ENCODE peak calls at places on chromosomes 3 and 15, in five cellular contexts. E, F, N, W and J are unnamed samples.

GRCh38 chr3:111785034-111785433 is 74.0 kb upstream of the PHLDB2 start:
- DNase-seq in E (no peak), F (no peak), N (no peak), W (no peak), J (no peak)

GRCh38 chr15:88920186-88920891 is 7.2 kb upstream of the MFGE8 start:
- DNase-seq in E (peak), F (no peak), N (no peak), W (no peak), J (no peak)

GRCh38 chr3:98823791-98824190 is 60.7 kb downstream of the ST3GAL6 start:
- DNase-seq in E (no peak), F (no peak), N (no peak), W (no peak), J (no peak)

GRCh38 chr3:128784228-128784627 is 58.2 kb downstream of the RAB7A start:
- DNase-seq in E (peak), F (no peak), N (peak), W (no peak), J (no peak)

GRCh38 chr3:126349071-126349470 is 8.1 kb downstream of the KLF15 start:
- DNase-seq in E (no peak), F (no peak), N (no peak), W (no peak), J (no peak)

GRCh38 chr3:52108302-52109232 is 45.7 kb downstream of the POC1A start:
- DNase-seq in E (no peak), F (no peak), N (no peak), W (no peak), J (no peak)

GRCh38 chr3:151841801-151842200 is 27.9 kb downstream of the AADAC start:
- DNase-seq in E (no peak), F (no peak), N (no peak), W (no peak), J (no peak)

GRCh38 chr3:65749066-65749465 is 289.7 kb downstream of the MAGI1 start:
- DNase-seq in E (no peak), F (no peak), N (no peak), W (no peak), J (no peak)

GRCh38 chr3:186825294-186825821 is 17.2 kb upstream of the ADIPOQ start:
- DNase-seq in E (no peak), F (no peak), N (no peak), W (no peak), J (no peak)

GRCh38 chr15:100918690-100919480 is at the start of gene LRRK1:
- DNase-seq in E (peak), F (no peak), N (no peak), W (peak), J (no peak)

DNA sequence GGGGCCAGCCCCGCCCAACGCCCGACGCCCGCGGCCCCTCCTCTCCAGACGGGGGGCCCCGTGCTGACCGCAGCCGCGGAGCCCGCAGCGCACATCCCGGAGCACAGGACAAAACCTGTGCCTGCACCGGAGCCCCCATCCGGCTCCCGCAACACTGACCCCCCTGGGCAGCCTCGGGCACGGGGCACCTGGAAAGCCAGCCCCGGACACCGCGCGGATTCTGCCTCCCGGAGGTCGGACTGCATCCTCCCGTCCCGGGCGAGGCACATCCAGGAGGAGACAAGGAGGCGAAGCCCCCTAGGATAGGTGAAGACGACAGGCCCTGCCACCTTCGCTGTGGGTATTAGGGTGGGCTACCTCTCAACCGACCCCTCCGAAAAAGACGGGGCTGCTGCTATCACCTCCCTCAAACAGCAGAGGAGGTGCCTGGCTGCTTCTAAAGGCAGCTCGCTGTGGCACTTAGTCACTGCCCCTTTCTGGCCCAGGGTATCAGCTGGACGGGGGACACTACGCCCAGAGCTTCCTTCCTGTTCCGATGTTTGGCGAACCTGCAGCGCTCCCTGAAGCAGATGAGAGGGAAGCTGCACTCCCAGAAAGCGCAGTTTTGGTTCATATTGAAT is 10.6 kb downstream of the XXYLT1 start:
- DNase-seq in E (no peak), F (no peak), N (no peak), W (no peak), J (peak)
- TF ChIP-seq POLR2A in E (no peak), F (no peak), N (no peak), W (no peak), J (no peak)

GRCh38 chr15:70469651-70470555 is 293.5 kb downstream of the UACA start:
- DNase-seq in E (no peak), F (peak), N (no peak), W (no peak), J (no peak)
- TF ChIP-seq POLR2A in E (no peak), F (no peak), N (no peak), W (no peak), J (no peak)

DNA sequence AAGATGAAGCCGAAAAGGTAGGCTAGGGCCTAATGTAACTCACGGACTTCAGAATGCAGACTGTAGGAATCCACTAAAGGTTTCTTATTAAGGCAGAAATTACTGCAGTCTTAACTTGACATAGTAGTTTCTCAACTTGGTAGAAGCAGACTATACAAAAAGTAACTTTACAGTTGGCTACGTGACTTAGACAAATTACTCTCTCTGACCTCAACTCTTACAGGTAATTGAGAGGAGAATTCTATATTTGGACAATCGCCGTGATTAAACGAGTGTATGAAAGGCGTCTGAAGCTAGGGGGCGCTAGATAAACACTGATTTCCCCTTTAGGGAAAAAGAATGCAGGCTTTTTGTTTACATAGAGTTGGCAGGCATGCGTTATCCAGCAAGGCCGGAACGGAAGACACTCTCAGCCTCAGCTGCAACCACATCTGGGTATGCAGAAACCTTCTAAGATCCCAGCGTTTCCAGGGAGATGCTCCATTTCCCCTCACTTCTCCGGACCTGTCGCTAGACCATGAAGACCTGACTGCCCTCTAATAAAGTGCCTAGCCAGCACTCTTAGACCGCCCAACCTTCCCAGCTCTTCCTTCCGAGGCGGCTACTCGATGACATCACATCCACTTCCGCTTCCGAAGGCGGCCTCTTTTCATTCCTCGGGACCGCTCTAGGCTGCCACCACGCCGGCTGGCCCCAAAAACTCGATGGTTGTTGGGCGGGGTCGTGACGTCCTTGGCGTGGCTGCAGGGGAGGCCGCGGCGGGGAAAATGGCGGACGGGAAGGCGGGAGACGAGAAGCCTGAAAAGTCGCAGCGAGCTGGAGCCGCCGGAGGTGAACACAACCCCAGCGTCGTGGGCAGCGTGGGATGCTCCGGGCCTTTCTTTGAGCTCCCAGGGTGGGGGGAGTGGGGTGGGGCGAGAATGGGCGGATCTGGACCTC is at the start of gene PCNP:
- DNase-seq in E (peak), F (peak), N (peak), W (peak), J (peak)
- TF ChIP-seq POLR2A in E (peak), F (peak), N (peak), W (peak), J (peak)

GRCh38 chr3:143118630-143119008 is 952 bp upstream of the CHST2 start:
- DNase-seq in E (no peak), F (no peak), N (no peak), W (no peak), J (no peak)

GRCh38 chr3:143121240-143122088 is 1.9 kb downstream of the CHST2 start:
- DNase-seq in E (peak), F (no peak), N (no peak), W (no peak), J (peak)

GRCh38 chr3:143120716-143121239 is 1.2 kb downstream of the CHST2 start:
- DNase-seq in E (peak), F (no peak), N (no peak), W (no peak), J (peak)

GRCh38 chr3:143119974-143120715 is 574 bp downstream of the CHST2 start:
- DNase-seq in E (peak), F (no peak), N (no peak), W (no peak), J (peak)

GRCh38 chr3:143119009-143119914 is at the start of gene CHST2:
- DNase-seq in E (peak), F (no peak), N (no peak), W (peak), J (peak)
- TF ChIP-seq POLR2A in E (no peak), F (no peak), N (no peak), W (no peak), J (peak)

DNA sequence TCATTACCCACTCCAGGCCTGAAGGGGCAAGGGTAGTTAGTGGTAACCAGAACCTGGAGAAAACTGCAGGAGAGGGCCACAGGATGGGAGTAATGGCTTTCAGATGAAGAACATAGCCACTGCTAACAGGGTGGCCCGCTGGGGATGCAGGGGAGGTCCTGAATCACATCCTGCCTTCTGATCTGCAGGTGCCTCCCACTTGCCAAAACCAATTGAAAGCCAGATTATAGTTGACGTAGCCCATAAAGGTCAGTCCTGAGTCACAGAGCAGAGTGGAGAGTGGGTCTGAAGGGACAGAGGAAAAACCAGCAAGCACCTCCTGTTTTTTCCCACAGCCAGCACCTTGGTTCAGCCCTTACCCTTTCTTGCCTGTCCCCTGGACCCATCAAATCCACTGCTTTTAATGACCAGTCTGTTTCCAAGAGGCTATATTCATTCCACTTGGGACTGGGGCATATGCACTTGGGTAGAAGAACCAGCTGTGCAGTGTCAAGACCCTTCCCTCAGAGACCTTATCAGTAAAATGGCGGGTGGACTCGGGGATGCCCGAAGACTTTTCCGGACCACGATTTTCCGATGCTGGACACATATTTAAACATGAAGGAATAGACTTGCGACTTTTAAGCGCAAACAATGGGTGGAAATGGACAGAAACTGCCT is 605 bp upstream of the SLC35G2 start:
- DNase-seq in E (peak), F (no peak), N (peak), W (peak), J (no peak)
- TF ChIP-seq POLR2A in E (peak), F (no peak), N (peak), W (peak), J (no peak)